ENCODE peak calls at places on chromosomes 16 and 17, in six cellular contexts. L is GM12878, D is A549, K is K562, V is H1, W is HepG2. A is an unnamed sample.

GRCh38 chr17:62950067-62950466 is 16.0 kb upstream of the TANC2 start:
- DNase-seq in L (no peak), K (no peak), W (no peak), V (no peak), D (no peak), A (no peak)

GRCh38 chr16:74601131-74601871 is 5.6 kb downstream of the GLG1 start:
- DNase-seq in L (no peak), V (no peak), W (no peak), D (no peak), K (no peak), A (peak)

GRCh38 chr16:2090819-2091721 is 43.3 kb downstream of the TSC2 start:
- DNase-seq in K (peak), W (no peak), L (no peak), D (no peak), V (peak), A (peak)

GRCh38 chr16:22857296-22857695 is 43.3 kb downstream of the HS3ST2 start:
- DNase-seq in K (no peak), D (no peak), W (no peak), L (no peak), V (no peak), A (no peak)

GRCh38 chr16:4315185-4316102 is at the start of gene GLIS2:
- DNase-seq in V (peak), D (peak), K (peak), L (no peak), W (no peak), A (peak)

GRCh38 chr16:83348991-83349390 is 458.8 kb upstream of the HSBP1 start:
- DNase-seq in L (no peak), K (no peak), W (no peak), V (no peak), D (no peak), A (no peak)

GRCh38 chr16:85112364-85112763 is at the start of gene CIBAR2:
- DNase-seq in V (peak), W (no peak), K (no peak), D (no peak), L (no peak), A (peak)

GRCh38 chr17:4304417-4305027 is 40.7 kb upstream of the ANKFY1 start:
- DNase-seq in W (peak), L (no peak), D (peak), K (peak), V (no peak), A (peak)

GRCh38 chr17:60652484-60653247 is 25.0 kb upstream of the BCAS3 start:
- DNase-seq in K (no peak), L (peak), V (no peak), D (no peak), W (no peak), A (no peak)

GRCh38 chr16:87436225-87437172 is 44.4 kb downstream of the MAP1LC3B start:
- DNase-seq in L (no peak), W (no peak), V (no peak), K (no peak), D (no peak), A (peak)

GRCh38 chr16:14193316-14193871 is 122.3 kb downstream of the MRTFB start:
- DNase-seq in W (no peak), K (no peak), L (peak), V (no peak), D (no peak), A (no peak)

GRCh38 chr16:54812229-54812628 is 118.4 kb upstream of the IRX5 start:
- DNase-seq in W (peak), L (no peak), V (no peak), K (no peak), D (no peak), A (no peak)

GRCh38 chr17:6546069-6546718 is 10.2 kb downstream of the PITPNM3 start:
- DNase-seq in W (no peak), L (peak), K (no peak), D (no peak), V (no peak), A (no peak)

GRCh38 chr16:55900616-55901393 is 25.6 kb upstream of the CES5A start:
- DNase-seq in D (no peak), V (no peak), W (no peak), L (no peak), K (no peak), A (no peak)

GRCh38 chr17:44655983-44656700 is at the start of gene MEIOC:
- DNase-seq in D (peak), K (no peak), W (no peak), V (peak), L (no peak), A (peak)

GRCh38 chr17:42347198-42347597 is 41.0 kb downstream of the STAT3 start:
- DNase-seq in D (no peak), K (no peak), W (no peak), V (no peak), L (no peak), A (peak)

GRCh38 chr16:10754941-10755340 is 11.3 kb downstream of the NUBP1 start:
- DNase-seq in W (no peak), D (no peak), K (no peak), V (no peak), L (no peak), A (no peak)

GRCh38 chr17:39104046-39104445 is 47.4 kb downstream of the PLXDC1 start:
- DNase-seq in V (no peak), D (no peak), L (no peak), K (peak), W (no peak), A (no peak)

GRCh38 chr17:75130632-75131277 is 787 bp downstream of the NT5C start:
- DNase-seq in L (no peak), V (peak), D (peak), W (peak), K (peak), A (peak)

GRCh38 chr17:35433075-35433894 is 985 bp upstream of the SLFN12 start:
- DNase-seq in V (peak), K (peak), L (peak), W (peak), D (peak), A (no peak)

GRCh38 chr16:67100569-67101300 is 9.0 kb upstream of the PHAF1 start:
- DNase-seq in W (no peak), D (peak), V (no peak), K (no peak), L (no peak), A (peak)

GRCh38 chr16:22424161-22424937 is 49.9 kb upstream of the CDR2 start:
- DNase-seq in W (no peak), D (no peak), V (peak), K (no peak), L (no peak), A (no peak)

GRCh38 chr17:76075364-76076099 is 951 bp downstream of the GALR2 start:
- DNase-seq in L (no peak), D (peak), K (no peak), W (no peak), V (peak), A (peak)

GRCh38 chr16:58475220-58475619 is 24.7 kb upstream of the NDRG4 start:
- DNase-seq in K (no peak), D (no peak), W (no peak), V (no peak), L (no peak), A (no peak)

GRCh38 chr17:81821603-81822311 is 11.3 kb downstream of the MCRIP1 start:
- DNase-seq in L (no peak), K (peak), D (peak), W (peak), V (peak), A (peak)

GRCh38 chr17:65978881-65979280 is 213.1 kb downstream of the CEP112 start:
- DNase-seq in D (no peak), K (no peak), L (no peak), W (no peak), V (no peak), A (no peak)

GRCh38 chr16:4384497-4384896 is 12.8 kb downstream of the VASN start:
- DNase-seq in K (peak), W (no peak), L (no peak), D (no peak), V (no peak), A (peak)

GRCh38 chr17:80891096-80892018 is 100.3 kb upstream of the CHMP6 start:
- DNase-seq in L (peak), W (no peak), K (peak), V (no peak), D (peak), A (no peak)

GRCh38 chr17:29368926-29369325 is 21.2 kb upstream of the TAOK1 start:
- DNase-seq in D (no peak), L (no peak), K (no peak), V (no peak), W (no peak), A (no peak)

GRCh38 chr16:31325171-31325570 is 29.8 kb upstream of the ITGAX start:
- DNase-seq in W (no peak), L (no peak), D (no peak), V (no peak), K (no peak), A (no peak)

GRCh38 chr17:17723354-17724261 is 42.4 kb downstream of the RAI1 start:
- DNase-seq in W (no peak), K (no peak), D (no peak), V (peak), L (no peak), A (peak)

GRCh38 chr16:75805946-75806345 is 79.7 kb upstream of the CPHXL start:
- DNase-seq in D (no peak), L (no peak), K (no peak), W (no peak), V (no peak), A (no peak)

GRCh38 chr17:59642535-59642934 is 22.8 kb downstream of the CLTC start:
- DNase-seq in V (no peak), K (no peak), L (no peak), D (no peak), W (no peak), A (no peak)

GRCh38 chr16:15611610-15612009 is 31.3 kb downstream of the MARF1 start:
- DNase-seq in L (no peak), V (no peak), D (no peak), W (no peak), K (no peak), A (no peak)

GRCh38 chr17:78958556-78959191 is 21.0 kb downstream of the LGALS3BP start:
- DNase-seq in D (peak), K (peak), L (no peak), V (no peak), W (no peak), A (no peak)

GRCh38 chr17:78954684-78955083 is 25.0 kb downstream of the LGALS3BP start:
- DNase-seq in D (no peak), W (no peak), L (no peak), V (no peak), K (no peak), A (no peak)

GRCh38 chr17:78956254-78956653 is 23.5 kb downstream of the LGALS3BP start:
- DNase-seq in L (no peak), W (no peak), K (no peak), D (no peak), V (no peak), A (no peak)

GRCh38 chr17:78959803-78960202 is 19.9 kb downstream of the LGALS3BP start:
- DNase-seq in W (no peak), K (no peak), L (no peak), D (no peak), V (no peak), A (no peak)

DNA sequence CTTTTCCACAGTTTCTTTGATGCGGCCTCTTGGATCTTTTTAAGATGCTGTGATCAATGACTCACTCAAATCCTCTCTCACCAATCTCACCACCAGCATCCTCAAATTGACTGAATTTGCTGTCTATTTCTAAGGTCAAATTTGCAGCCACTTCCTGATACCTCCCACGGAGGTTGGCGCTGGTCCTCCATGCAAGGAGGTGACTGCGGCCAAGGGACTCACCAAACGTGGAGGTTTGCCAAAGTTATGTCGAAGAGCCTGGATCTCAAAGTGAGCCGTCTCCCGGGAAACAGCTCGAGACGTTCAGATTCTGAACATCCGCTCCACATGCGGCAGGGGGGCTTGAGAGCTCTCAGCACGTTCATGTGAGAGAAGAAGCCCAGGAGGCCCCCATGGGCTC is 22.6 kb downstream of the LGALS3BP start:
- DNase-seq in D (no peak), W (no peak), L (no peak), V (no peak), K (no peak), A (no peak)
- TF ChIP-seq RAD21 in D (no peak), W (no peak), L (no peak), V (no peak), K (no peak), A (no peak)

DNA sequence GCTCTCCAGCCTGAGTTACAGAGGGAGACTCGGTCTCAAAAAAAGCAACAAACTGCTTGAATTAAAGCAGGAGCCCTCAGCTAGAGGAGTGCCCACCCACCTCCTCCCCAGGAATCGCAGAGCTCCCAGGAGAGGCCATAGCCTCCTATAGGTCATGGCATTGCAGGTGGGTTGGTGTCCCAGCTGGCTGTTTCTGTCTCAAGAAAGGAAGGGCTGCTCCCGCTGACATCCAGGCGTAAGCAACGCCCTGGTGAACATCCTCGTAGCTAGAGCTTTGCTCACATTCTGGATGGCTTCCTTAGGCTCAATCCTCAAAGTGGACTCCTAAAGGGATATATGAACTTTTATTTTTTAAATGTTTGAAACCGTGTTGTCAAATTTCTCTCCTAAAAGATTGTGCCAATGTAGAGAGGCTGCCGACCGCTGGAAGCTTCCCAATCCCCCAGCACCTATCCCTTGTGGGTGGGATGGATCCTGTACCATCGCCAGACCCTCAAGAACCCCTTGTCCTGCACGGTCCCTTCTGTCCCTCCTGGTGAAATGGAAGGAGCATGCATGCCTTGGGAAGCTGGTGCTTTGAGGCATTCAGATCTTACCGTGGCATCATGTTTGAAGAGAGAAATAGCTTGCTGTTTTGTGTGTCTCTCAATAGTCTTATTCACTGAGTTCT is 5.9 kb downstream of the NLRC5 start:
- DNase-seq in D (no peak), L (no peak), W (no peak), K (no peak), V (no peak), A (no peak)
- TF ChIP-seq CHD2 in D (no peak), L (no peak), W (no peak), K (no peak), V (no peak), A (no peak)

GRCh38 chr17:49333806-49334205 is 28.2 kb downstream of the ZNF652 start:
- DNase-seq in V (no peak), K (no peak), W (no peak), L (no peak), D (no peak), A (no peak)
- TF ChIP-seq RAD21 in V (no peak), K (no peak), W (no peak), L (no peak), D (no peak), A (no peak)

GRCh38 chr16:50591209-50591608 is 43.0 kb downstream of the NKD1 start:
- DNase-seq in D (no peak), K (no peak), L (no peak), W (no peak), V (no peak), A (no peak)

GRCh38 chr16:50594332-50595260 is 46.4 kb downstream of the NKD1 start:
- DNase-seq in D (no peak), L (no peak), V (no peak), W (no peak), K (no peak), A (no peak)

GRCh38 chr16:50593410-50594139 is 45.4 kb downstream of the NKD1 start:
- DNase-seq in V (peak), K (peak), W (no peak), L (no peak), D (no peak), A (peak)

GRCh38 chr16:50592996-50593395 is 44.8 kb downstream of the NKD1 start:
- DNase-seq in V (no peak), D (no peak), W (no peak), K (no peak), L (no peak), A (no peak)

GRCh38 chr16:50591800-50592771 is 43.9 kb downstream of the NKD1 start:
- DNase-seq in V (no peak), L (no peak), K (no peak), D (no peak), W (no peak), A (peak)
- TF ChIP-seq CHD2 in V (no peak), L (no peak), K (no peak), D (no peak), W (no peak), A (no peak)

DNA sequence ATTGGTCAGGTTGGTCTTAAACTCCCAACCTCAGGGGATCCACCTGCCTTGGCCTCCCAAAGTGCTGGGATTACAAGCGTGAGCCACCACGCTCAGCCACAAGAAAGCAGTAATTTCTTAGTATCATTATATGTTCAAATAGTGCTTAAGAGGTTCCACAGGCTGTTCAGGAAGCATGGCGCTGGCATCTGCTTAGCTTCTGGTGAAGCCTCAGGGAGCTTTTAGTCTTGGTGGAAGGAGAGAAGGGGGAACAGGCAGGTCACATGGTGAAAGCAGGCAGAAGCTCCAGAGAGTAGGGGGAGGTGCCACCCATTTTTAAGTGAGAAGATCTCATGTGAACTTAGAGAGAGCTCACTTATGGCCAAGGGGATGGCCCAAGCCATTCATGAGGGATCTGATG is 3.7 kb upstream of the SEC14L1 start:
- DNase-seq in D (no peak), W (no peak), K (no peak), L (no peak), V (no peak), A (no peak)
- TF ChIP-seq RAD21 in D (no peak), W (no peak), K (no peak), L (no peak), V (no peak), A (no peak)

GRCh38 chr17:77308768-77309726 is 168.3 kb downstream of the SEC14L1 start:
- DNase-seq in D (no peak), K (no peak), V (no peak), W (no peak), L (no peak), A (peak)
- TF ChIP-seq CHD2 in D (no peak), K (no peak), V (no peak), W (no peak), L (no peak), A (peak)

DNA sequence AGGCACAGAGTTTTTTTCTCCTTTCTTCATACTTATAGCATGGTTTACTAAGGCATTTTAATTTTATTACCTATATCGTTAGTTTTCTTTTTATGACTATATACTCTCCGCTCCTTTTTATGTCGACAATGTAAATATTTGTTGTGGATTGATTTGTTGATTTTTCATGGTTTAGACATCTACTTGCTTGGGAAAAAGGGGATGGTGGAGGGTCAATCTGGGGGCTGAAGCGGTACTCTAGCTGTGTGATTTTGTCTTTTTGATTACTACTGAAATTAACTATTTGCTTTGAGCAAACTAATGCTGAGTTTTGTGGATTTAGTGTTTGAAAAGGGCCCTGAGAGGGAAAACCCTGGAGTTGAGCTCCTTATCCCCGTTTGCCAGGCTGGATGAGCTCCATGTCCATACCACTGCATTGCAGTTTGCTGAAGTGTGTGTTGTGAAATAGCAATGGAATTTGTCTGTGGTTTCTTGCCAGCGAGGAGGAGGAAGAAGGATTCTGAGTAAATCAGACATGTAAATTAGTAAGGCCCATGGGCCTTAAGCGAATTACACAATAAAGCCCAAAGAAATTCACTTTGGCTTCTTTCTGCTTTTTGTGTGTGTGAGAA is 72.0 kb downstream of the FTO start:
- DNase-seq in L (no peak), W (peak), V (no peak), D (peak), K (no peak), A (no peak)
- TF ChIP-seq RAD21 in L (no peak), W (no peak), V (no peak), D (peak), K (no peak), A (no peak)

DNA sequence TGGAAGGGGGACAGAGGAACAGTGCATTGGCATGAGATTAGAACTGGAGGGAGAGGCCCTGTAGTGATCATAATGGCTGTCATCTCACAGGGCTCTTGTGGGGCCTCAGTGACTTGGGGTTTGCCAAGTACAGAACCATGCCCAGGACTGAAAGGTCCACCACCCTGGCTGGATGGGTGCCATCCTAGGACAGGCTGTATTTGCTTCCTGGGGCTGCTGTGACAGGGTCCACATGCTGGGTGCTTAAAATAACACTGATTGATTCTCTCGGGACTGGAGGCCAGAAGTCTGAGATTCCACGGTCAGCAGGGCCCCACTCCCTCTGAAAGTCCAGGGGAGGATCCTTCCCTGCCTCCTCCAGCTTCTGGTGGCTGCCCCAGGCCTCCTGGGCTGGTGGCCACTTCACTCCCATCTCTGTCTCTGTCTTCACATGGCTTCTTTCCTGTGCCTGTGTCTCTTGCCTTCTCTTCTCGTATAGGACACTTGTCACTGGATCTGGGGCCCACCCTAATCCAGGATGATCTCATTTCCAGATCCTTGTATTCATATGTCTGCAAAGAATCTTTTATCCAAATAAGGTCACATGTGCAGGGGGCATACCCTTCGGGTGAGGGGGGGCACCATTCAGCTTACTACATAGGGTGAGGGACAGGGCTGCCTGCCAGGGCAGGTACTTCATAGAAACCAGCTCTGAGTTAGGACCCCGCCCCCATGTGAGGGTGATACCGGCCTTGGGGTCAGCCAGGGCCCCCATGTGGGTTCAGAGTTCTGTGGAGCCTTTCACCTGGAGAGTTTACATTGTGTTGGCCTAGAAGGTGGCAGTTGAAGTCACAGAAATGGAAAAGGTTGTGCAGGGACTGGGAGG is 52.6 kb downstream of the USP22 start:
- DNase-seq in L (no peak), W (peak), K (no peak), D (no peak), V (no peak), A (no peak)
- TF ChIP-seq CHD2 in L (no peak), W (no peak), K (no peak), D (no peak), V (no peak), A (no peak)

A was measured in SK-N-SH.